ENCODE peak calls at places on chromosomes 3 and 15, in nine cellular contexts. I is NCI-H1105 treated with DMSO at 0.1 percent for 48 hours; H is M059J; P is NK-92 treated with Interleukin-12 subunit alpha and Interleukin-12 subunit beta, amount 100 ng/mL, for 24 hours; X is GM03348; Y is D341Med; A is fibroblast of lung; V is iPS-NIHi11; J is amniotic stem cell. K is an unnamed sample.

GRCh38 chr3:124791639-124792111 is 61.4 kb downstream of the UMPS start:
- DNase-seq in J (peak; percentile 76), V (no peak), X (peak; percentile 88), I (no peak), P (peak; percentile 58), A (peak; percentile 99), H (peak; percentile 98), Y (no peak), K (no peak)

GRCh38 chr3:98972155-98972554 is 70.7 kb upstream of the DCBLD2 start:
- DNase-seq in Y (no peak), A (peak; percentile 98), V (no peak), J (peak; percentile 91), P (no peak), X (peak; percentile 63), I (no peak), H (peak; percentile 97), K (no peak)

GRCh38 chr15:76799760-76800159 is 105.4 kb downstream of the SCAPER start:
- DNase-seq in A (peak; percentile 68), P (no peak), H (peak; percentile 61), Y (no peak), J (no peak), I (no peak), V (no peak), X (peak; percentile 30), K (no peak)

GRCh38 chr15:50764331-50765201 is 940 bp downstream of the SPPL2A start:
- DNase-seq in J (no peak), X (peak; percentile 23), A (peak; percentile 33), P (no peak), Y (no peak), I (peak; percentile 35), V (no peak), H (peak; percentile 40), K (no peak)

GRCh38 chr3:10432931-10433330 is 72.5 kb downstream of the ATP2B2 start:
- DNase-seq in H (no peak), V (no peak), X (no peak), A (no peak), P (no peak), Y (no peak), I (no peak), J (no peak), K (no peak)

GRCh38 chr3:17806201-17806600 is 63.8 kb upstream of the TBC1D5 start:
- DNase-seq in J (no peak), Y (no peak), I (no peak), X (no peak), H (no peak), A (no peak), P (no peak), V (no peak), K (no peak)

GRCh38 chr3:153038779-153039178 is 123.2 kb upstream of the RAP2B start:
- DNase-seq in X (no peak), H (peak; percentile 73), P (no peak), Y (no peak), A (peak; percentile 34), V (no peak), J (no peak), I (no peak), K (no peak)

GRCh38 chr15:90960316-90961091 is 5.8 kb downstream of the RCCD1 start:
- DNase-seq in P (no peak), A (no peak), V (no peak), I (no peak), X (no peak), H (no peak), J (no peak), Y (peak; percentile 59), K (no peak)

GRCh38 chr3:134325106-134325705 is 49.0 kb downstream of the AMOTL2 start:
- DNase-seq in X (no peak), P (no peak), I (no peak), A (peak; percentile 83), V (no peak), Y (no peak), J (no peak), H (peak; percentile 42), K (no peak)

GRCh38 chr15:63945005-63945788 is 101.1 kb downstream of the DAPK2 start:
- DNase-seq in H (peak; percentile 80), P (peak; percentile 16), V (peak; percentile 87), X (peak; percentile 84), J (peak; percentile 15), Y (peak; percentile 84), I (peak; percentile 36), A (peak; percentile 36), K (peak; percentile 32)

GRCh38 chr3:69948246-69948862 is 51.2 kb upstream of the SAMMSON start:
- DNase-seq in A (peak; percentile 30), H (peak; percentile 43), Y (peak; percentile 24), V (peak; percentile 19), X (peak; percentile 57), I (peak; percentile 30), P (no peak), J (peak; percentile 18), K (no peak)

GRCh38 chr3:42035816-42036482 is 55.2 kb upstream of the TRAK1 start:
- DNase-seq in X (no peak), I (no peak), Y (no peak), H (no peak), V (no peak), P (no peak), A (no peak), J (no peak), K (no peak)

GRCh38 chr3:194447161-194447560 is 39.6 kb downstream of the ATP13A3 start:
- DNase-seq in V (no peak), Y (no peak), A (peak; percentile 20), X (no peak), H (no peak), P (no peak), I (peak; percentile 25), J (no peak), K (no peak)

GRCh38 chr3:31053299-31053698 is 158.8 kb upstream of the GADL1 start:
- DNase-seq in H (peak; percentile 28), X (no peak), V (no peak), A (no peak), P (no peak), Y (no peak), J (no peak), I (no peak), K (no peak)

GRCh38 chr3:42529463-42529862 is 27.0 kb downstream of the VIPR1 start:
- DNase-seq in Y (no peak), P (no peak), A (no peak), I (no peak), J (no peak), X (no peak), V (no peak), H (no peak), K (no peak)

GRCh38 chr3:9308298-9308990 is 54.4 kb upstream of the THUMPD3 start:
- DNase-seq in I (peak; percentile 1), X (peak; percentile 60), A (peak; percentile 74), H (peak; percentile 41), P (no peak), J (no peak), Y (no peak), V (no peak), K (no peak)

GRCh38 chr15:38671675-38672141 is 107.1 kb upstream of the RASGRP1 start:
- DNase-seq in J (no peak), P (no peak), I (no peak), X (no peak), H (no peak), V (no peak), A (no peak), Y (no peak), K (no peak)

GRCh38 chr3:119294402-119294888 is 262 bp downstream of the ARHGAP31 start:
- DNase-seq in I (peak; percentile 53), H (peak; percentile 71), Y (peak; percentile 76), J (no peak), X (peak; percentile 61), P (no peak), V (peak; percentile 60), A (no peak), K (peak; percentile 23)

GRCh38 chr15:76588811-76589747 is 252.5 kb downstream of the ISL2 start:
- DNase-seq in I (no peak), X (no peak), J (no peak), P (no peak), Y (no peak), V (no peak), A (no peak), H (no peak), K (no peak)

GRCh38 chr15:34284937-34285336 is 52.6 kb downstream of the SLC12A6 start:
- DNase-seq in I (no peak), P (no peak), A (no peak), Y (no peak), V (no peak), J (no peak), H (no peak), X (no peak), K (no peak)

GRCh38 chr3:48199117-48199516 is 10.9 kb upstream of the CDC25A start:
- DNase-seq in A (no peak), H (no peak), J (no peak), V (no peak), X (no peak), P (no peak), I (no peak), Y (no peak), K (no peak)

GRCh38 chr3:173501941-173502489 is 104.5 kb downstream of the NLGN1 start:
- DNase-seq in I (peak; percentile 62), V (no peak), J (no peak), P (no peak), Y (no peak), H (peak; percentile 64), X (no peak), A (peak; percentile 71), K (no peak)

GRCh38 chr3:83023050-83023449 is 1261.6 kb upstream of the GBE1 start:
- DNase-seq in Y (no peak), I (no peak), A (no peak), H (no peak), V (no peak), P (no peak), X (no peak), J (no peak), K (no peak)

GRCh38 chr3:29430558-29430971 is 149.7 kb downstream of the RBMS3 start:
- DNase-seq in V (no peak), X (peak; percentile 54), J (peak; percentile 17), P (no peak), I (no peak), A (peak; percentile 84), H (peak; percentile 74), Y (no peak), K (no peak)

GRCh38 chr3:46705022-46705530 is 3.9 kb downstream of the TMIE start:
- DNase-seq in I (peak; percentile 40), A (peak; percentile 40), H (peak; percentile 63), V (peak; percentile 84), P (peak; percentile 22), X (peak; percentile 87), Y (peak; percentile 80), J (peak; percentile 22), K (peak; percentile 35)

GRCh38 chr15:63255485-63255990 is 21.9 kb upstream of the APH1B start:
- DNase-seq in I (no peak), V (peak; percentile 46), Y (no peak), H (no peak), A (no peak), J (no peak), X (no peak), P (no peak), K (no peak)

GRCh38 chr15:71155534-71155933 is 40.3 kb downstream of the THSD4 start:
- DNase-seq in X (no peak), J (no peak), P (no peak), A (no peak), H (no peak), I (no peak), Y (no peak), V (no peak), K (no peak)

GRCh38 chr3:69210068-69210730 is 87.8 kb upstream of the LMOD3 start:
- DNase-seq in H (no peak), Y (no peak), J (no peak), P (no peak), V (no peak), A (no peak), I (no peak), X (no peak), K (no peak)

GRCh38 chr15:85404922-85405293 is 24.5 kb downstream of the AKAP13 start:
- DNase-seq in I (no peak), P (no peak), A (peak; percentile 73), H (peak; percentile 72), X (no peak), V (no peak), Y (no peak), J (no peak), K (no peak)

GRCh38 chr15:69734699-69735098 is 282.1 kb downstream of the RPLP1 start:
- DNase-seq in X (peak; percentile 36), A (no peak), P (no peak), J (no peak), H (no peak), I (peak; percentile 22), Y (no peak), V (no peak), K (no peak)

GRCh38 chr15:85929786-85930185 is 135.1 kb upstream of the KLHL25 start:
- DNase-seq in X (no peak), J (no peak), H (no peak), V (no peak), P (no peak), Y (no peak), A (peak; percentile 10), I (no peak), K (no peak)